ENCODE peak calls at places on chromosomes 13 and 19, in seven cellular contexts. Z is MCF 10A, E is AG04450, Q is colonic mucosa, T is heart left ventricle, H is neural crest cell, U is type B pancreatic cell. S is an unnamed sample.

GRCh38 chr13:24220086-24220703 is 59.7 kb downstream of the SPATA13 start:
- DNase-seq in Z (peak), E (peak), Q (peak), T (peak), H (peak), U (no peak), S (peak)

GRCh38 chr19:50268046-50268445 is 61.1 kb downstream of the KCNC3 start:
- DNase-seq in Z (no peak), E (no peak), Q (no peak), T (no peak), H (no peak), U (no peak), S (no peak)

GRCh38 chr19:13765395-13766094 is 1.2 kb downstream of the MRI1 start:
- DNase-seq in Z (no peak), E (no peak), Q (no peak), T (no peak), H (no peak), U (no peak), S (no peak)

GRCh38 chr13:110772091-110772984 is 58.8 kb downstream of the ING1 start:
- DNase-seq in Z (no peak), E (no peak), Q (no peak), T (no peak), H (no peak), U (no peak), S (no peak)

GRCh38 chr19:52665529-52665928 is 27.4 kb upstream of the ZNF83 start:
- DNase-seq in Z (peak), E (no peak), Q (no peak), T (no peak), H (no peak), U (no peak), S (no peak)

GRCh38 chr13:76717092-76717491 is 169.1 kb downstream of the KCTD12 start:
- DNase-seq in Z (peak), E (no peak), Q (no peak), T (no peak), H (no peak), U (no peak), S (no peak)

GRCh38 chr13:24865158-24865557 is 101.2 kb downstream of the RNF17 start:
- DNase-seq in Z (peak), E (no peak), Q (no peak), T (no peak), H (no peak), U (no peak), S (no peak)

GRCh38 chr13:50762969-50763568 is 80.4 kb downstream of the DLEU7 start:
- DNase-seq in Z (no peak), E (no peak), Q (no peak), T (no peak), H (no peak), U (no peak), S (no peak)

GRCh38 chr13:75180805-75181455 is 301.0 kb downstream of the TBC1D4 start:
- DNase-seq in Z (peak), E (no peak), Q (no peak), T (no peak), H (no peak), U (no peak), S (no peak)

GRCh38 chr19:29795461-29795860 is 16.3 kb upstream of the CCNE1 start:
- DNase-seq in Z (no peak), E (no peak), Q (no peak), T (no peak), H (no peak), U (no peak), S (no peak)

GRCh38 chr19:37313335-37313627 is 57.6 kb upstream of the ZNF527 start:
- DNase-seq in Z (no peak), E (no peak), Q (no peak), T (no peak), H (no peak), U (no peak), S (no peak)

GRCh38 chr13:24680258-24680920 is at the start of gene ATP12A:
- DNase-seq in Z (no peak), E (no peak), Q (peak), T (no peak), H (no peak), U (no peak), S (no peak)

GRCh38 chr13:79548886-79549285 is 67.9 kb downstream of the NDFIP2 start:
- DNase-seq in Z (peak), E (no peak), Q (no peak), T (no peak), H (no peak), U (no peak), S (no peak)
- TF ChIP-seq CTCF in Z (peak), E (peak), Q (no peak), T (peak), H (peak), U (peak), S (no peak)

DNA sequence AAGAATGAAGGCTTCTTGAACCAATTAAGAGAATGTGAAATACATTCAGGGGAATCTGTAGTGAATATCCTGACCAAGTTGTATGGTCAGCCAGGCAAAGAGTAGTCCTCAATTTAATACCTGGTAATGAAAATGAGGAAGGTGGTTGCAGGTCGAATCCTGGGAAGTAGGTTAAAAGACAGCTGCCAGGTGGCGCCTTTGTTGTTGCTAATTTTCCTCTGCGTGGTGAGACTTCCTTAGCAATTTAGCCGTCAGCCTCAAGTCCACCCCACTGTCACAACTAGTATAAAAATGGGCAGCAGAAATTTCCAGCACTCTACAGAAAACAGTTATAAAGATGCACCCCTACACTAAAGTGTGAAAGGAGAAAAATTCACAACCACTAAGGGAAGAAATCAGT is 235.7 kb downstream of the NHLRC3 start:
- DNase-seq in Z (peak), E (no peak), Q (peak), T (no peak), H (no peak), U (no peak), S (no peak)
- TF ChIP-seq CTCF in Z (peak), E (peak), Q (no peak), T (peak), H (no peak), U (peak), S (peak)

DNA sequence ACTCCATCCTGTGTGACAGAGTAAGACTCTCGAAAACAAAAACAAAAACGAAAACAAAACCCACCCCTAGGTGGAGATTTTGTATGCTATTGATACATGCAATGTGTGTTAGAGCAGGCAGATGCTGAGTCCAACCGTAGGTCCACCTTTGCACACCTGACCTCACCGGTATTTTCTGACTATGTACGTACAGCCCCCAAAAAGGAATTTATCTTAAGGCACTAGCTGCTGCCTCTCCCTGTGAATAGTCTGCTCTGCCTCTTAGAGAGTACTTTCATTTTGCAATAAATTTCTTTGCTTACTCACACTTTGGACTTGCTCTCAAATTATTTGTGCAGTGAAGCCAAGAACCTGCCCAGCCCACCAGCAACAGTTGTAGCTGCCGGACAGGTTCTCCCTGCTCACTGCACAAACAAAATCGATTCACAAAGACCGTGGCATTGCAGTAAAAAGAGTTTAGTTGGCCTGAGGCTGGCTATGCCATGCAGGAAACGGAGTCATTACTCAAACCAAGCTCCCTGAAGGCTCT is 8.2 kb upstream of the ZNF77 start:
- DNase-seq in Z (peak), E (no peak), Q (peak), T (no peak), H (no peak), U (no peak), S (no peak)
- TF ChIP-seq CTCF in Z (peak), E (no peak), Q (no peak), T (no peak), H (no peak), U (peak), S (no peak)

GRCh38 chr19:1825909-1826556 is 14.0 kb upstream of the ATP8B3 start:
- DNase-seq in Z (peak), E (peak), Q (peak), T (peak), H (peak), U (peak), S (no peak)
- TF ChIP-seq CTCF in Z (peak), E (peak), Q (peak), T (peak), H (peak), U (peak), S (peak)